ENCODE peak calls at places on chromosomes 6 and 20, in six cellular contexts. M is heart right ventricle; L is effector memory CD4-positive, alpha-beta T cell; U is Panc1; B is heart left ventricle; S is CD4-positive, CD25-positive, alpha-beta regulatory T cell. H is an unnamed sample.

GRCh38 chr6:116144590-116144989 is 18.7 kb upstream of the COL10A1 start:
- DNase-seq in M (no peak), B (no peak), U (no peak), S (no peak), L (no peak), H (no peak)

GRCh38 chr6:5726976-5727718 is 279.6 kb downstream of the NRN1 start:
- DNase-seq in M (no peak), S (no peak), L (no peak), B (no peak), U (no peak), H (no peak)

GRCh38 chr20:2751868-2752630 is 48.4 kb downstream of the CPXM1 start:
- DNase-seq in S (peak; percentile 24), U (no peak), M (peak; percentile 45), L (no peak), B (no peak), H (peak; percentile 43)

GRCh38 chr6:158357570-158358216 is 45.4 kb downstream of the TULP4 start:
- DNase-seq in L (no peak), M (no peak), B (no peak), U (no peak), S (peak; percentile 38), H (no peak)

GRCh38 chr20:13220857-13221297 is at the start of gene ISM1:
- DNase-seq in B (no peak), S (peak; percentile 42), L (peak; percentile 6), U (no peak), M (peak; percentile 18), H (peak; percentile 12)

GRCh38 chr6:166998256-166999144 is 697 bp upstream of the CEP43 start:
- DNase-seq in S (peak; percentile 20), M (peak; percentile 33), L (no peak), U (no peak), B (peak; percentile 12), H (peak; percentile 9)

GRCh38 chr6:45647341-45648138 is 269.8 kb upstream of the SUPT3H start:
- DNase-seq in U (no peak), L (no peak), S (no peak), M (no peak), B (no peak), H (no peak)

GRCh38 chr20:35012227-35013069 is 56.8 kb downstream of the MYH7B start:
- DNase-seq in B (no peak), M (no peak), S (no peak), U (no peak), L (no peak), H (no peak)

GRCh38 chr6:170033666-170034065 is 257.2 kb downstream of the DLL1 start:
- DNase-seq in U (no peak), M (no peak), B (no peak), L (no peak), S (no peak), H (no peak)

GRCh38 chr6:150310539-150310938 is 58.3 kb upstream of the IYD start:
- DNase-seq in U (no peak), S (no peak), M (no peak), B (no peak), L (no peak), H (no peak)

GRCh38 chr6:109187399-109188114 is 92.2 kb downstream of the CEP57L1 start:
- DNase-seq in L (peak; percentile 9), S (peak; percentile 71), B (peak; percentile 24), M (peak; percentile 19), U (peak; percentile 58), H (peak; percentile 28)

GRCh38 chr6:159745081-159745480 is 16.8 kb upstream of the ACAT2 start:
- DNase-seq in U (no peak), L (no peak), B (no peak), M (no peak), S (no peak), H (no peak)

GRCh38 chr20:22001886-22002285 is 296.4 kb downstream of the PAX1 start:
- DNase-seq in S (no peak), L (no peak), B (no peak), M (no peak), U (no peak), H (no peak)

GRCh38 chr20:63435552-63435951 is 36.9 kb downstream of the KCNQ2 start:
- DNase-seq in L (no peak), S (no peak), B (no peak), M (no peak), U (no peak), H (no peak)

GRCh38 chr6:29553268-29554057 is 6.1 kb downstream of the UBD start:
- DNase-seq in B (peak; percentile 40), M (peak; percentile 67), S (peak; percentile 51), U (no peak), L (no peak), H (no peak)

GRCh38 chr6:3766219-3766618 is 14.7 kb upstream of the PXDC1 start:
- DNase-seq in B (no peak), L (no peak), U (no peak), M (no peak), S (no peak), H (no peak)

GRCh38 chr20:53448875-53449274 is 144.8 kb downstream of the ZNF217 start:
- DNase-seq in L (no peak), M (no peak), B (no peak), S (no peak), U (no peak), H (no peak)

GRCh38 chr20:53444386-53444785 is 149.3 kb downstream of the ZNF217 start:
- DNase-seq in U (no peak), L (no peak), S (no peak), B (no peak), M (no peak), H (no peak)

GRCh38 chr20:53445276-53445675 is 148.4 kb downstream of the ZNF217 start:
- DNase-seq in L (no peak), M (no peak), U (no peak), B (no peak), S (no peak), H (no peak)

GRCh38 chr20:53447271-53447670 is 146.4 kb downstream of the ZNF217 start:
- DNase-seq in B (no peak), L (no peak), U (no peak), M (no peak), S (no peak), H (no peak)

GRCh38 chr20:53448426-53448825 is 145.2 kb downstream of the ZNF217 start:
- DNase-seq in U (no peak), M (no peak), L (no peak), S (no peak), B (no peak), H (no peak)
- H3K9me3 ChIP-seq in U (peaks cover 6% of the 10 kb centered on the region), M (peaks cover 35% of the 10 kb centered on the region), L (peaks cover 6% of the 10 kb centered on the region), S (peaks cover 33% of the 10 kb centered on the region), B (no peaks in the 10 kb centered on the region), H (no peaks in the 10 kb centered on the region)

GRCh38 chr6:106805771-106806170 is 168.8 kb downstream of the CD24 start:
- DNase-seq in M (no peak), S (no peak), U (no peak), L (no peak), B (no peak), H (no peak)

GRCh38 chr6:106805017-106805335 is 169.6 kb downstream of the CD24 start:
- DNase-seq in M (no peak), B (no peak), S (no peak), U (no peak), L (no peak), H (no peak)

GRCh38 chr6:106811088-106811686 is 163.3 kb downstream of the CD24 start:
- DNase-seq in S (no peak), B (no peak), L (no peak), M (no peak), U (no peak), H (no peak)

GRCh38 chr6:106807946-106808611 is 166.4 kb downstream of the CD24 start:
- DNase-seq in S (no peak), L (no peak), M (no peak), B (no peak), U (no peak), H (no peak)

DNA sequence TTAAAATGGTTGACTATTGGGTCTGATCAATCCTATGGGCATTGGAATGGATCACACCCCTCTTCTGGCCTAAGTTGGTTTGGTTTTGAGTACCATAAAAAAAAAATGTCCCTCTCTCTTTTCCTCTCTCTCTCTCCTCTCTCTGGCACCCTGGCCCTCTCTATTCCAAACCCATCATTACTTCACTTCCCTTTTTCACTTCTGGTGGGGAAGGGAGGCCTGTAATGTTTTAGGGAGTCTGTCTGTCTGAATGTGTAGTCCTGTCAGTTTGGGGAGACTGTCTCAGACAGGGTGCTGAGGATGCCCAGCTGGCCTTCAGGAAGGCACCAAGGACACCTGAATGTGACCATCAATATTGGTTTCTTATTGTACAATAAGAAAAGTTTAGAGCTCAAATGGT is 165.8 kb downstream of the CD24 start:
- DNase-seq in B (no peak), L (no peak), S (no peak), M (no peak), U (no peak), H (no peak)
- H3K9me3 ChIP-seq in B (no peaks in the 10 kb centered on the region), L (peaks cover 9% of the 10 kb centered on the region), S (peaks cover 50% of the 10 kb centered on the region), M (peaks cover 54% of the 10 kb centered on the region), U (peaks cover 34% of the 10 kb centered on the region), H (peaks cover 14% of the 10 kb centered on the region)

GRCh38 chr20:18984238-18985200 is 170.9 kb downstream of the SCP2D1 start:
- DNase-seq in L (no peak), U (no peak), B (no peak), S (no peak), M (no peak), H (no peak)
- H3K9me3 ChIP-seq in L (no peaks in the 10 kb centered on the region), U (no peaks in the 10 kb centered on the region), B (no peaks in the 10 kb centered on the region), S (no peaks in the 10 kb centered on the region), M (no peaks in the 10 kb centered on the region), H (no peaks in the 10 kb centered on the region)

GRCh38 chr6:168574699-168575195 is 133.8 kb downstream of the SMOC2 start:
- DNase-seq in S (no peak), M (peak; percentile 32), U (no peak), L (no peak), B (no peak), H (no peak)

GRCh38 chr6:168578036-168578435 is 137.1 kb downstream of the SMOC2 start:
- DNase-seq in S (no peak), M (no peak), U (no peak), L (no peak), B (no peak), H (no peak)

GRCh38 chr6:168576388-168576787 is 135.4 kb downstream of the SMOC2 start:
- DNase-seq in U (no peak), M (no peak), L (no peak), S (no peak), B (no peak), H (no peak)

GRCh38 chr6:168575346-168576098 is 134.5 kb downstream of the SMOC2 start:
- DNase-seq in M (no peak), B (no peak), L (no peak), S (no peak), U (no peak), H (no peak)

DNA sequence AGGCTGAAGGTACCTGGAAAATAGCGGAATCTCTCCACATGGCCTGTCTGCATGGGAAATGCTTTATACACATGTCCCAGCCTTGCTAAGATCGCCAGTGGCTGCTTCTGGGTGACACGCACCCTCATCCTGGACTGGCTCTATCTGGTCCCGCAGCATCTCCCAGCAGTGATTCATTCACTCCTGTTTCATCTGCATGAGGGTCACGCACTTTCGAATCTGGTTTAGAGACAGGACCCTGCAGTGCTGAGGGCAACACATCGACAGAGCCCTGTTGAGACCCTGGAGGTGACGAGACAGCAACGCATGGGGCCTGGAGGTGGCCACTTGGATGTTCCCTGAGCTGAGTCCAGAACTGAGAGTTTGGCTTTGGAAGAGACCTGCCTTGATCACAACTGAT is 136.5 kb downstream of the SMOC2 start:
- DNase-seq in B (no peak), L (no peak), U (no peak), M (no peak), S (no peak), H (no peak)
- H3K9me3 ChIP-seq in B (no peaks in the 10 kb centered on the region), L (no peaks in the 10 kb centered on the region), U (no peaks in the 10 kb centered on the region), M (no peaks in the 10 kb centered on the region), S (no peaks in the 10 kb centered on the region), H (no peaks in the 10 kb centered on the region)